ENCODE peak calls at places on chromosomes 3 and 15, in six cellular contexts. J is A549, A is HepG2, Z is IMR-90, K is K562, B is SK-N-SH. T is an unnamed sample.

GRCh38 chr15:93485922-93486327 is 396.9 kb upstream of the RGMA start:
- DNase-seq in J (no peak), B (no peak), K (no peak), A (no peak), Z (no peak), T (no peak)

GRCh38 chr15:83561661-83562060 is 92.3 kb upstream of the ADAMTSL3 start:
- DNase-seq in Z (no peak), K (no peak), J (no peak), A (no peak), B (no peak), T (no peak)

GRCh38 chr15:66894986-66895780 is 170.2 kb upstream of the SMAD3 start:
- DNase-seq in A (no peak), J (no peak), Z (no peak), B (no peak), K (peak; percentile 59), T (no peak)

GRCh38 chr3:15884132-15884531 is 86.4 kb upstream of the ANKRD28 start:
- DNase-seq in B (no peak), J (no peak), A (no peak), K (no peak), Z (no peak), T (no peak)

GRCh38 chr15:83559310-83559966 is 94.5 kb upstream of the ADAMTSL3 start:
- DNase-seq in J (peak; percentile 76), K (peak; percentile 80), Z (peak; percentile 61), B (peak; percentile 66), A (peak; percentile 48), T (peak; percentile 20)

GRCh38 chr15:57150066-57150865 is 226.0 kb upstream of the CGNL1 start:
- DNase-seq in K (no peak), J (no peak), A (no peak), Z (peak; percentile 69), B (no peak), T (no peak)

GRCh38 chr3:194688207-194688711 is 2.6 kb downstream of the FAM43A start:
- DNase-seq in K (no peak), A (peak; percentile 38), B (peak; percentile 40), J (no peak), Z (peak; percentile 23), T (no peak)

GRCh38 chr3:5019411-5020261 is 40.4 kb downstream of the BHLHE40 start:
- DNase-seq in K (peak; percentile 94), J (peak; percentile 49), B (no peak), A (no peak), Z (no peak), T (no peak)

GRCh38 chr3:14288168-14288788 is 109.7 kb downstream of the LSM3 start:
- DNase-seq in K (no peak), J (no peak), A (no peak), Z (no peak), B (no peak), T (no peak)

GRCh38 chr3:86702381-86702958 is 288.5 kb downstream of the VGLL3 start:
- DNase-seq in B (peak; percentile 9), J (no peak), K (no peak), A (no peak), Z (peak; percentile 1), T (no peak)

GRCh38 chr3:27574438-27574795 is 90.2 kb upstream of the SLC4A7 start:
- DNase-seq in B (no peak), K (no peak), J (no peak), A (no peak), Z (no peak), T (no peak)

GRCh38 chr3:129184396-129184656 is 630 bp upstream of the CNBP start:
- DNase-seq in J (peak; percentile 35), A (peak; percentile 47), B (peak; percentile 62), Z (no peak), K (peak; percentile 51), T (no peak)

GRCh38 chr3:9770276-9770812 is 597 bp upstream of the CAMK1 start:
- DNase-seq in B (peak; percentile 40), J (peak; percentile 43), Z (no peak), A (peak; percentile 74), K (no peak), T (no peak)

GRCh38 chr15:73244333-73244732 is 124.4 kb downstream of the HCN4 start:
- DNase-seq in J (peak; percentile 54), A (peak; percentile 31), K (peak; percentile 41), B (peak; percentile 10), Z (no peak), T (no peak)

GRCh38 chr3:120622870-120623718 is 27.0 kb downstream of the NDUFB4 start:
- DNase-seq in K (peak; percentile 77), Z (peak; percentile 82), J (peak; percentile 79), B (no peak), A (peak; percentile 58), T (no peak)

GRCh38 chr15:74434260-74434915 is 630 bp upstream of the SEMA7A start:
- DNase-seq in Z (peak; percentile 15), J (no peak), A (no peak), K (no peak), B (no peak), T (no peak)

GRCh38 chr3:146928421-146929059 is 323.4 kb upstream of the PLSCR5 start:
- DNase-seq in A (no peak), B (no peak), K (no peak), Z (no peak), J (no peak), T (no peak)

GRCh38 chr3:43410575-43410974 is 124.2 kb downstream of the SNRK start:
- DNase-seq in J (no peak), Z (peak; percentile 62), A (no peak), B (no peak), K (no peak), T (no peak)

GRCh38 chr3:37814547-37814946 is 47.1 kb upstream of the CTDSPL start:
- DNase-seq in J (no peak), A (no peak), B (peak; percentile 26), Z (peak; percentile 31), K (no peak), T (no peak)

GRCh38 chr3:140430494-140430893 is 247.4 kb upstream of the TRIM42 start:
- DNase-seq in J (no peak), B (no peak), K (no peak), Z (no peak), A (no peak), T (no peak)

GRCh38 chr3:175338775-175339535 is 479.8 kb downstream of the NAALADL2 start:
- DNase-seq in Z (peak; percentile 73), B (no peak), K (no peak), A (no peak), J (peak; percentile 47), T (no peak)

GRCh38 chr3:172155880-172156279 is 116.5 kb downstream of the FNDC3B start:
- DNase-seq in Z (no peak), A (no peak), B (no peak), K (no peak), J (no peak), T (no peak)

GRCh38 chr3:14791343-14791945 is 27.3 kb upstream of the FGD5 start:
- DNase-seq in K (peak; percentile 76), Z (peak; percentile 12), J (peak; percentile 62), A (peak; percentile 46), B (peak; percentile 85), T (no peak)

GRCh38 chr15:54150255-54150654 is 172.0 kb downstream of the UNC13C start:
- DNase-seq in J (no peak), Z (peak; percentile 65), K (no peak), B (no peak), A (no peak), T (peak; percentile 69)

DNA sequence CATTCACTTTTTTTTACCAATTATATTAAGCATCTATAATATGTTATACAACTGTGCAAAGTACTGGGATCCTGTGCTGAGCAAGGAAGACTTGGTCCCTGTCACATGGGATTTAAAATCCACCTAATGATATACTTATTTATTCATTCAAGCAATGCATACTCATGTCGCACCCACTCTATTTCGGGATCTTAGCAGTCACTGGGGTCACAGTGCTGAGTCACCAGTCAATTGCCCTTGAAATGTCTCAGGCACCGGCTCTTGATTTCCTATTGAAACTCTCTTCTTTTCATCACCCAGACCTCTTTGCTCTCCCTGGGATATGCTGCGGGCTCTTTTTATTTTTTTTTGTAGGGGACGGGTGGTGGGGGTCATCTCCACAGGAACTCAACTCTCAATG is 194.5 kb upstream of the GAP43 start:
- DNase-seq in J (peak; percentile 9), B (no peak), Z (peak; percentile 17), A (no peak), K (no peak), T (no peak)
- TF ChIP-seq SMC3 in J (no peak), B (no peak), Z (no peak), A (no peak), K (no peak), T (no peak)

DNA sequence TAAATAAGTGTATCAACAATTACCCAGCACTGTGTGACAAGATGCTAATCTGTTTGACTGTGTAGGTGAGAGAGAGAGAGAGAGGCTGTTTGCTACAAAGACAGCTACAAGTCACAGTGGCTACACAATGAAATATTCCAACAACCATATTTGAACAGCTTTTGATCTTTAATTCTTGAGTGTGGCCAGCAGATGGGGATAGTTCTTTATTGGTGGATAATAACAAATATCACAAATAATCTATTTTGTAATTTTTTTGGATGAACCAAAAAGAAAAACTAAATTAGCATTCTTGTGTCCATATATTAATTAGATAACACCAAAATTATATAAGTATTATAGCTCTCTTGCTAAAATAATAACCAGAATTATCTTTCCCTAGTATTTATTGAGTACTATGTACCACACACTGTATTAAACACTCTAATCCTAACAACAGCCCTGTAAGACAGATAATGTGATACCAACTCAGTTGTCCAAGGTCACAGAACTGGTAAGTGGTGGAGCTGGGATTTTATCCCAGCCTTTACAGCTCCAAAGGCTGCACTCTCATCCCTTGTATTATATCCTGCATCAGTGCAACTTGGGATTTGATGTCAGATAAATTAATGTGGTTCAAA is 61.9 kb upstream of the C3orf80 start:
- DNase-seq in K (peak; percentile 14), A (peak; percentile 4), J (peak; percentile 36), B (peak; percentile 46), Z (peak; percentile 47), T (no peak)
- TF ChIP-seq SMC3 in K (peak; percentile 21), A (peak; percentile 37), J (peak; percentile 85), B (peak; percentile 60), Z (peak; percentile 62), T (peak; percentile 65)

GRCh38 chr3:143120716-143121239 is 1.2 kb downstream of the CHST2 start:
- DNase-seq in B (peak; percentile 50), J (peak; percentile 13), K (peak; percentile 43), A (no peak), Z (peak; percentile 26), T (no peak)
- TF ChIP-seq SMC3 in B (no peak), J (no peak), K (no peak), A (no peak), Z (no peak), T (no peak)

GRCh38 chr15:77417642-77418041 is 2.3 kb downstream of the PEAK1 start:
- DNase-seq in J (no peak), A (no peak), K (no peak), Z (peak; percentile 9), B (no peak), T (no peak)

GRCh38 chr15:77418341-77419049 is 1.4 kb downstream of the PEAK1 start:
- DNase-seq in B (no peak), J (peak; percentile 6), A (no peak), K (no peak), Z (peak; percentile 49), T (no peak)

GRCh38 chr15:77415450-77416448 is 4.2 kb downstream of the PEAK1 start:
- DNase-seq in K (peak; percentile 14), A (no peak), B (no peak), J (no peak), Z (peak; percentile 60), T (no peak)

GRCh38 chr15:77414781-77415442 is 5.0 kb downstream of the PEAK1 start:
- DNase-seq in K (peak; percentile 33), Z (no peak), A (no peak), B (no peak), J (no peak), T (no peak)

DNA sequence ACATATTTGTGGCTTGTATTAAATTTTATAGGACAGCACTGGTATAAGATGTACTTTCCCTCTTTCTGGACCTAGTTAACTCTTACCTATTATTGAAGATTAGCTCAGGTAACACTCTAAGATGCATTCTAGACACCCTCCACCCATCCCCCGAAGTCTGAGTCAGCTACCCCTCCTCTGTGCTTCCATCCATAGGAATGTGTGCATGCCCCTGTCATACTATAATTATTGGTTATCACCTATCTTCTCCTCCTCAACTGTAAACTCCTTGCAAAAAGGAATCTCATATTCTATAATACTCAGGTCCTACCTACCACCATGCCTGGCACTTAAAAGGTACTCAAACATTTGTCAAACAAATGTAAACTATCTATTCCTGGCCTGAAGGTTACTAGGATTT is 3.0 kb downstream of the PEAK1 start:
- DNase-seq in J (no peak), A (no peak), B (no peak), K (peak; percentile 32), Z (no peak), T (no peak)
- TF ChIP-seq SMC3 in J (no peak), A (no peak), B (no peak), K (no peak), Z (no peak), T (no peak)

T was measured in GM12878.